ENCODE peak calls at places on chromosomes 7 and 10, in ten cellular contexts. L is dermis microvascular lymphatic vessel endothelial cell; N is NAMALWA; T is EL; E is stimulated activated CD8-positive, alpha-beta memory T cell treated with anti-CD3 and anti-CD28 coated beads, Interleukin-15, amount 100 ng/mL, for 24 hours; R is CD4-positive, alpha-beta T cell; J is bronchial epithelial cell; P is cardiac septum; O is activated naive CD8-positive, alpha-beta T cell treated with anti-CD3 and anti-CD28 coated beads, Interleukin-2, amount 50 U/mL, for 16 hours; U is type B pancreatic cell. X is an unnamed sample.

GRCh38 chr10:68717435-68717834 is 3.6 kb upstream of the CCAR1 start:
- DNase-seq in U (no peak), P (no peak), O (no peak), L (no peak), R (no peak), E (no peak), N (no peak), J (no peak), T (no peak), X (no peak)

GRCh38 chr10:109780997-109781396 is 142.3 kb downstream of the XPNPEP1 start:
- DNase-seq in R (no peak), T (no peak), P (no peak), N (no peak), L (no peak), E (no peak), O (no peak), U (no peak), J (no peak), X (no peak)

GRCh38 chr10:62873866-62874265 is 57.7 kb upstream of the EGR2 start:
- DNase-seq in T (no peak), R (no peak), O (no peak), P (no peak), N (no peak), U (no peak), J (no peak), E (no peak), L (no peak), X (no peak)

GRCh38 chr7:108308913-108309312 is 147.3 kb downstream of the NRCAM start:
- DNase-seq in E (no peak), R (no peak), J (peak), N (no peak), L (no peak), P (no peak), T (peak), O (no peak), U (no peak), X (no peak)

GRCh38 chr10:69654376-69654775 is 24.3 kb downstream of the FAM241B start:
- DNase-seq in P (no peak), E (no peak), T (no peak), J (no peak), R (no peak), L (no peak), O (no peak), N (no peak), U (no peak), X (no peak)

GRCh38 chr7:100901921-100902332 is 6.2 kb upstream of the ACHE start:
- DNase-seq in N (no peak), L (no peak), R (no peak), O (no peak), J (no peak), P (no peak), T (no peak), E (no peak), U (no peak), X (no peak)

GRCh38 chr10:69009360-69009759 is 20.8 kb downstream of the KIFBP start:
- DNase-seq in P (no peak), R (no peak), E (no peak), J (no peak), U (no peak), L (no peak), N (no peak), T (no peak), O (no peak), X (no peak)

GRCh38 chr7:150357277-150357676 is 11.3 kb upstream of the REPIN1 start:
- DNase-seq in N (peak), R (peak), J (no peak), P (no peak), O (no peak), U (no peak), E (peak), T (no peak), L (no peak), X (no peak)

GRCh38 chr10:31896972-31897384 is 31.7 kb downstream of the ARHGAP12 start:
- DNase-seq in O (no peak), P (no peak), E (no peak), T (peak), L (no peak), N (no peak), R (no peak), J (peak), U (no peak), X (peak)